ENCODE peak calls at places on chromosomes 12 and 14, in eight cellular contexts. One of them, this sample, is unnamed.

GRCh38 chr12:58540480-58541299 is 379.6 kb downstream of the LRIG3 start:
- DNase-seq in WTC11: peak; percentile 84
- DNase-seq in left ventricle myocardium inferior: peak; percentile 60
- DNase-seq in A673: peak; percentile 89
- DNase-seq in fibroblast of the aortic adventitia: peak; percentile 92
- DNase-seq in gastrocnemius medialis: peak; percentile 14
- DNase-seq in GM13976: no peak
- DNase-seq in GM10248: no peak
- DNase-seq in this sample: peak; percentile 12

GRCh38 chr12:88663001-88663400 is 82.7 kb upstream of the KITLG start:
- DNase-seq in WTC11: no peak
- DNase-seq in left ventricle myocardium inferior: no peak
- DNase-seq in fibroblast of the aortic adventitia: peak; percentile 43
- DNase-seq in GM13976: no peak
- DNase-seq in gastrocnemius medialis: no peak
- DNase-seq in A673: peak; percentile 7
- DNase-seq in GM10248: no peak
- DNase-seq in this sample: no peak

GRCh38 chr14:95460647-95461478 is 55.6 kb downstream of the SYNE3 start:
- DNase-seq in WTC11: peak; percentile 22
- DNase-seq in GM10248: no peak
- DNase-seq in left ventricle myocardium inferior: no peak
- DNase-seq in A673: peak; percentile 70
- DNase-seq in gastrocnemius medialis: no peak
- DNase-seq in fibroblast of the aortic adventitia: peak; percentile 42
- DNase-seq in GM13976: no peak
- DNase-seq in this sample: no peak

GRCh38 chr14:77458249-77458950 is 507 bp downstream of the AHSA1 start:
- DNase-seq in gastrocnemius medialis: no peak
- DNase-seq in WTC11: peak; percentile 32
- DNase-seq in left ventricle myocardium inferior: no peak
- DNase-seq in GM13976: peak; percentile 33
- DNase-seq in GM10248: no peak
- DNase-seq in A673: peak; percentile 26
- DNase-seq in fibroblast of the aortic adventitia: peak; percentile 35
- DNase-seq in this sample: peak; percentile 24

GRCh38 chr14:41605550-41606248 is 977 bp upstream of the LRFN5 start:
- DNase-seq in WTC11: peak; percentile 76
- DNase-seq in GM13976: no peak
- DNase-seq in left ventricle myocardium inferior: no peak
- DNase-seq in GM10248: no peak
- DNase-seq in A673: peak; percentile 84
- DNase-seq in fibroblast of the aortic adventitia: peak; percentile 53
- DNase-seq in gastrocnemius medialis: no peak
- DNase-seq in this sample: peak; percentile 21

GRCh38 chr12:131379758-131380157 is 331.1 kb upstream of the SFSWAP start:
- DNase-seq in A673: no peak
- DNase-seq in gastrocnemius medialis: no peak
- DNase-seq in WTC11: no peak
- DNase-seq in GM13976: no peak
- DNase-seq in GM10248: no peak
- DNase-seq in fibroblast of the aortic adventitia: no peak
- DNase-seq in left ventricle myocardium inferior: no peak
- DNase-seq in this sample: no peak

GRCh38 chr12:81359736-81360135 is 281.9 kb downstream of the ACSS3 start:
- DNase-seq in fibroblast of the aortic adventitia: no peak
- DNase-seq in GM13976: no peak
- DNase-seq in left ventricle myocardium inferior: no peak
- DNase-seq in gastrocnemius medialis: no peak
- DNase-seq in GM10248: no peak
- DNase-seq in WTC11: no peak
- DNase-seq in A673: no peak
- DNase-seq in this sample: no peak

GRCh38 chr12:129193263-129193871 is 340.1 kb downstream of the GLT1D1 start:
- DNase-seq in A673: no peak
- DNase-seq in fibroblast of the aortic adventitia: no peak
- DNase-seq in left ventricle myocardium inferior: no peak
- DNase-seq in GM10248: no peak
- DNase-seq in WTC11: peak; percentile 32
- DNase-seq in gastrocnemius medialis: no peak
- DNase-seq in GM13976: peak; percentile 42
- DNase-seq in this sample: no peak

GRCh38 chr12:12908252-12908651 is 16.9 kb downstream of the GPRC5A start:
- DNase-seq in GM13976: no peak
- DNase-seq in A673: no peak
- DNase-seq in gastrocnemius medialis: no peak
- DNase-seq in left ventricle myocardium inferior: no peak
- DNase-seq in WTC11: no peak
- DNase-seq in GM10248: no peak
- DNase-seq in fibroblast of the aortic adventitia: no peak
- DNase-seq in this sample: no peak

GRCh38 chr12:104285740-104286537 is 17.6 kb upstream of the EID3 start:
- DNase-seq in gastrocnemius medialis: no peak
- DNase-seq in GM10248: no peak
- DNase-seq in fibroblast of the aortic adventitia: peak; percentile 54
- DNase-seq in GM13976: no peak
- DNase-seq in WTC11: no peak
- DNase-seq in A673: no peak
- DNase-seq in left ventricle myocardium inferior: no peak
- DNase-seq in this sample: no peak

GRCh38 chr12:119988788-119989618 is at the start of gene BICDL1:
- DNase-seq in gastrocnemius medialis: peak; percentile 3
- DNase-seq in WTC11: peak; percentile 97
- DNase-seq in A673: peak; percentile 87
- DNase-seq in fibroblast of the aortic adventitia: peak; percentile 5
- DNase-seq in GM10248: peak; percentile 97
- DNase-seq in GM13976: peak; percentile 97
- DNase-seq in left ventricle myocardium inferior: peak; percentile 23
- DNase-seq in this sample: peak; percentile 98
- TF ChIP-seq CTCF in gastrocnemius medialis: no peak
- TF ChIP-seq CTCF in WTC11: no peak
- TF ChIP-seq CTCF in A673: peak; percentile 0
- TF ChIP-seq CTCF in fibroblast of the aortic adventitia: no peak
- TF ChIP-seq CTCF in GM10248: no peak
- TF ChIP-seq CTCF in GM13976: no peak
- TF ChIP-seq CTCF in left ventricle myocardium inferior: no peak
- TF ChIP-seq CTCF in this sample: no peak

DNA sequence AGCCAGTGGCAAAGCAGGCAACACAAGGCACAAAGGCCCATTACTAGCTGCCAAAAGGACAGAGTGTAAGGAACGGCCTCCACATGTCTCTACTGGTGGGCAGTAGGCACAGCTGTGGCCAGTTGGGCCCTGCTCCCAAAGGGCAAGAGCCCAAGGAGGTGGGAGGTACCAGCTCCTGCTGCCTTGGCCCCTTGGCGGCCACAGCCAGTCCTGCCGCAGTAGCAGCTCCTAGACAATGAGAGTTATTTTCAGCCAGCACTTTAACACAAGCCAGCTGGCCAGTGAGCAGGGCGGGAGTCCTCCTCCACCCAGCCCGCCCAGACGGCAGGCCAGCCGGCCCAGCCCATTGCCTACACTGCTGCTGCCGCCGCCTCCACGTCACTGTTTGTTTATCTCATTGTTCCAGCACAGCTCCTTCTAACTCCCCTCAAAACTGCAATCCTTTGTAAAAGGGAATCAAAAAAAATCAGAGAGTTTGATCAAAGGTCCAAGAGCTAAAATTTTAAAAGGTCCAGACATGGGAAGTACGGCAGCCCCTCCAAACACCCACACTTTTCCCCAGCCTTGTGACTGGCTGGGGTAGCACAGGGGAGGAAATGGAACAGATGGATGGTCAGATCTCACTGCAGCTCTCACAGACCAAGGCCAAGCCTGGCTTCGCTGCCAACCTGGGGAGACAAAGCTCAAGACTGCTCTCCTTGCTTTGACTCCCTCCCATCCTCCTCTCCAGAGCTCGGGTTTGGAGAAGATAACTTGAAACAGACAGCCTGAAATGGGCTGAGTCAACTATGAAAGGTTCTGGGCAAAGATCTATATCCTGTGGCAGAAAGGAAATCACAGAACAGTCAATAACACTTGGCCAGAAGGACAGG is 33.5 kb downstream of the FMNL3 start:
- DNase-seq in GM10248: peak; percentile 36
- DNase-seq in gastrocnemius medialis: peak; percentile 78
- DNase-seq in WTC11: peak; percentile 66
- DNase-seq in A673: no peak
- DNase-seq in GM13976: peak; percentile 55
- DNase-seq in left ventricle myocardium inferior: peak; percentile 92
- DNase-seq in fibroblast of the aortic adventitia: peak; percentile 96
- DNase-seq in this sample: no peak
- TF ChIP-seq CTCF in GM10248: no peak
- TF ChIP-seq CTCF in gastrocnemius medialis: peak; percentile 55
- TF ChIP-seq CTCF in WTC11: no peak
- TF ChIP-seq CTCF in A673: no peak
- TF ChIP-seq CTCF in GM13976: no peak
- TF ChIP-seq CTCF in left ventricle myocardium inferior: peak; percentile 76
- TF ChIP-seq CTCF in fibroblast of the aortic adventitia: peak; percentile 68
- TF ChIP-seq CTCF in this sample: no peak

GRCh38 chr14:35963209-35963608 is 137.1 kb downstream of the BRMS1L start:
- DNase-seq in A673: peak; percentile 31
- DNase-seq in WTC11: no peak
- DNase-seq in GM10248: no peak
- DNase-seq in left ventricle myocardium inferior: no peak
- DNase-seq in GM13976: peak; percentile 18
- DNase-seq in gastrocnemius medialis: no peak
- DNase-seq in fibroblast of the aortic adventitia: no peak
- DNase-seq in this sample: no peak
- TF ChIP-seq CTCF in A673: peak; percentile 51
- TF ChIP-seq CTCF in WTC11: peak; percentile 40
- TF ChIP-seq CTCF in GM10248: peak; percentile 21
- TF ChIP-seq CTCF in left ventricle myocardium inferior: no peak
- TF ChIP-seq CTCF in GM13976: no peak
- TF ChIP-seq CTCF in gastrocnemius medialis: no peak
- TF ChIP-seq CTCF in fibroblast of the aortic adventitia: no peak
- TF ChIP-seq CTCF in this sample: no peak

GRCh38 chr12:23099104-23099503 is 474.1 kb downstream of the ETNK1 start:
- DNase-seq in WTC11: no peak
- DNase-seq in left ventricle myocardium inferior: no peak
- DNase-seq in fibroblast of the aortic adventitia: no peak
- DNase-seq in A673: no peak
- DNase-seq in gastrocnemius medialis: no peak
- DNase-seq in GM10248: no peak
- DNase-seq in GM13976: no peak
- DNase-seq in this sample: no peak
- TF ChIP-seq CTCF in WTC11: no peak
- TF ChIP-seq CTCF in left ventricle myocardium inferior: no peak
- TF ChIP-seq CTCF in fibroblast of the aortic adventitia: no peak
- TF ChIP-seq CTCF in A673: no peak
- TF ChIP-seq CTCF in gastrocnemius medialis: no peak
- TF ChIP-seq CTCF in GM10248: no peak
- TF ChIP-seq CTCF in GM13976: no peak
- TF ChIP-seq CTCF in this sample: no peak

GRCh38 chr12:111640498-111640897 is 41.4 kb upstream of the ATXN2 start:
- DNase-seq in GM13976: no peak
- DNase-seq in left ventricle myocardium inferior: no peak
- DNase-seq in fibroblast of the aortic adventitia: no peak
- DNase-seq in A673: no peak
- DNase-seq in gastrocnemius medialis: no peak
- DNase-seq in WTC11: no peak
- DNase-seq in GM10248: no peak
- DNase-seq in this sample: no peak

GRCh38 chr12:111643428-111643826 is 42.3 kb downstream of the BRAP start:
- DNase-seq in GM13976: no peak
- DNase-seq in gastrocnemius medialis: no peak
- DNase-seq in WTC11: no peak
- DNase-seq in left ventricle myocardium inferior: no peak
- DNase-seq in GM10248: no peak
- DNase-seq in A673: no peak
- DNase-seq in fibroblast of the aortic adventitia: peak; percentile 69
- DNase-seq in this sample: no peak

GRCh38 chr12:111645433-111645832 is 40.3 kb downstream of the BRAP start:
- DNase-seq in GM13976: no peak
- DNase-seq in left ventricle myocardium inferior: no peak
- DNase-seq in GM10248: no peak
- DNase-seq in fibroblast of the aortic adventitia: no peak
- DNase-seq in gastrocnemius medialis: no peak
- DNase-seq in WTC11: no peak
- DNase-seq in A673: no peak
- DNase-seq in this sample: no peak

GRCh38 chr12:111638576-111638975 is 39.5 kb upstream of the ATXN2 start:
- DNase-seq in WTC11: no peak
- DNase-seq in A673: no peak
- DNase-seq in GM13976: no peak
- DNase-seq in left ventricle myocardium inferior: no peak
- DNase-seq in fibroblast of the aortic adventitia: peak; percentile 61
- DNase-seq in GM10248: no peak
- DNase-seq in gastrocnemius medialis: no peak
- DNase-seq in this sample: no peak

GRCh38 chr12:111642681-111643427 is 42.9 kb downstream of the BRAP start:
- DNase-seq in GM13976: no peak
- DNase-seq in left ventricle myocardium inferior: no peak
- DNase-seq in A673: no peak
- DNase-seq in fibroblast of the aortic adventitia: no peak
- DNase-seq in gastrocnemius medialis: no peak
- DNase-seq in WTC11: no peak
- DNase-seq in GM10248: no peak
- DNase-seq in this sample: no peak
- TF ChIP-seq CTCF in GM13976: no peak
- TF ChIP-seq CTCF in left ventricle myocardium inferior: no peak
- TF ChIP-seq CTCF in A673: no peak
- TF ChIP-seq CTCF in fibroblast of the aortic adventitia: peak; percentile 22
- TF ChIP-seq CTCF in gastrocnemius medialis: no peak
- TF ChIP-seq CTCF in WTC11: no peak
- TF ChIP-seq CTCF in GM10248: no peak
- TF ChIP-seq CTCF in this sample: no peak

GRCh38 chr12:93972411-93973208 is 175.8 kb upstream of the PLXNC1 start:
- DNase-seq in A673: no peak
- DNase-seq in WTC11: no peak
- DNase-seq in GM10248: no peak
- DNase-seq in gastrocnemius medialis: no peak
- DNase-seq in GM13976: no peak
- DNase-seq in left ventricle myocardium inferior: no peak
- DNase-seq in fibroblast of the aortic adventitia: peak; percentile 91
- DNase-seq in this sample: no peak
- TF ChIP-seq CTCF in A673: no peak
- TF ChIP-seq CTCF in WTC11: no peak
- TF ChIP-seq CTCF in GM10248: no peak
- TF ChIP-seq CTCF in gastrocnemius medialis: no peak
- TF ChIP-seq CTCF in GM13976: no peak
- TF ChIP-seq CTCF in left ventricle myocardium inferior: no peak
- TF ChIP-seq CTCF in fibroblast of the aortic adventitia: no peak
- TF ChIP-seq CTCF in this sample: no peak

GRCh38 chr12:90253674-90254181 is 545.1 kb upstream of the ATP2B1 start:
- DNase-seq in left ventricle myocardium inferior: peak; percentile 57
- DNase-seq in fibroblast of the aortic adventitia: peak; percentile 86
- DNase-seq in gastrocnemius medialis: peak; percentile 87
- DNase-seq in WTC11: peak; percentile 17
- DNase-seq in A673: no peak
- DNase-seq in GM10248: peak; percentile 50
- DNase-seq in GM13976: peak; percentile 37
- DNase-seq in this sample: peak; percentile 65
- TF ChIP-seq CTCF in left ventricle myocardium inferior: no peak
- TF ChIP-seq CTCF in fibroblast of the aortic adventitia: peak; percentile 42
- TF ChIP-seq CTCF in gastrocnemius medialis: peak; percentile 27
- TF ChIP-seq CTCF in WTC11: no peak
- TF ChIP-seq CTCF in A673: no peak
- TF ChIP-seq CTCF in GM10248: peak; percentile 12
- TF ChIP-seq CTCF in GM13976: peak; percentile 11
- TF ChIP-seq CTCF in this sample: no peak

GRCh38 chr14:83217492-83217891 is 1683.8 kb upstream of the SEL1L start:
- DNase-seq in gastrocnemius medialis: no peak
- DNase-seq in GM10248: no peak
- DNase-seq in fibroblast of the aortic adventitia: peak; percentile 0
- DNase-seq in left ventricle myocardium inferior: no peak
- DNase-seq in WTC11: no peak
- DNase-seq in A673: peak; percentile 53
- DNase-seq in GM13976: no peak
- DNase-seq in this sample: no peak
- TF ChIP-seq CTCF in gastrocnemius medialis: no peak
- TF ChIP-seq CTCF in GM10248: no peak
- TF ChIP-seq CTCF in fibroblast of the aortic adventitia: no peak
- TF ChIP-seq CTCF in left ventricle myocardium inferior: peak; percentile 23
- TF ChIP-seq CTCF in WTC11: no peak
- TF ChIP-seq CTCF in A673: peak; percentile 9
- TF ChIP-seq CTCF in GM13976: no peak
- TF ChIP-seq CTCF in this sample: no peak

This sample was measured in GM20000.